ENCODE peak calls at places on chromosomes 11 and 22, in six cellular contexts. L is NCI-H1092 treated with DMSO at 0.1 percent for 48 hours, H is hepatic stellate cell, Q is PC-3, M is activated T-helper 1 cell treated with Interleukin-2 at 50 U/mL for 16 hours, R is cardiac muscle cell. X is an unnamed sample.

GRCh38 chr11:126059238-126059761 is 3.4 kb downstream of the CDON start:
- DNase-seq in L (no peak), R (no peak), H (no peak), M (no peak), Q (no peak), X (no peak)

GRCh38 chr11:133263332-133263731 is 269.0 kb downstream of the OPCML start:
- DNase-seq in Q (no peak), H (no peak), R (no peak), L (no peak), M (no peak), X (no peak)

GRCh38 chr11:65053826-65054503 is 4.4 kb downstream of the NAALADL1 start:
- DNase-seq in L (no peak), Q (no peak), H (no peak), M (no peak), R (no peak), X (no peak)

GRCh38 chr11:121328213-121328966 is 35.8 kb downstream of the SC5D start:
- DNase-seq in Q (no peak), M (peak; percentile 14), R (peak; percentile 18), H (no peak), L (no peak), X (peak; percentile 13)

GRCh38 chr22:24189249-24190158 is 8.2 kb downstream of the SUSD2 start:
- DNase-seq in M (no peak), Q (peak; percentile 69), L (peak; percentile 21), R (peak; percentile 77), H (peak; percentile 93), X (no peak)

GRCh38 chr11:100235085-100235484 is 452.0 kb upstream of the ARHGAP42 start:
- DNase-seq in M (no peak), Q (no peak), R (no peak), L (no peak), H (no peak), X (no peak)

GRCh38 chr11:83063073-83063754 is 8.5 kb downstream of the RAB30 start:
- DNase-seq in L (no peak), R (no peak), M (no peak), H (peak; percentile 42), Q (peak; percentile 36), X (no peak)

GRCh38 chr22:39920134-39920743 is 19.4 kb downstream of the GRAP2 start:
- DNase-seq in R (no peak), L (no peak), M (peak; percentile 46), H (no peak), Q (no peak), X (peak; percentile 32)

GRCh38 chr11:47986219-47986618 is 5.9 kb downstream of the PTPRJ start:
- DNase-seq in R (no peak), M (no peak), L (no peak), Q (no peak), H (no peak), X (no peak)

GRCh38 chr11:85961930-85962363 is 106.8 kb downstream of the CCDC83 start:
- DNase-seq in Q (no peak), L (no peak), M (no peak), H (no peak), R (no peak), X (no peak)

GRCh38 chr11:14722507-14722906 is 78.9 kb downstream of the PDE3B start:
- DNase-seq in M (no peak), H (no peak), Q (no peak), R (peak; percentile 40), L (no peak), X (no peak)

GRCh38 chr11:3231851-3232744 is at the start of gene MRGPRE:
- DNase-seq in R (no peak), L (peak; percentile 89), H (no peak), Q (no peak), M (no peak), X (no peak)

GRCh38 chr22:48697223-48697622 is 1130.5 kb downstream of the BRD1 start:
- DNase-seq in M (no peak), R (no peak), L (no peak), Q (no peak), H (no peak), X (no peak)

GRCh38 chr11:78168539-78169477 is 19.6 kb downstream of the KCTD21 start:
- DNase-seq in R (peak; percentile 82), Q (no peak), L (no peak), M (no peak), H (peak; percentile 93), X (no peak)

GRCh38 chr11:71442880-71443279 is 5.3 kb downstream of the DHCR7 start:
- DNase-seq in R (no peak), M (no peak), L (no peak), Q (no peak), H (no peak), X (no peak)

GRCh38 chr11:134331565-134332188 is at the start of gene GLB1L2:
- DNase-seq in Q (peak; percentile 17), M (peak; percentile 78), H (peak; percentile 35), R (peak; percentile 87), L (peak; percentile 82), X (peak; percentile 73)

GRCh38 chr11:61686469-61686868 is 6.3 kb downstream of the DAGLA start:
- DNase-seq in H (no peak), Q (no peak), R (no peak), M (no peak), L (no peak), X (no peak)

GRCh38 chr11:45651156-45651555 is 14.3 kb downstream of the CHST1 start:
- DNase-seq in M (no peak), H (no peak), Q (no peak), L (no peak), R (no peak), X (no peak)

GRCh38 chr11:64759722-64760719 is at the start of gene PYGM:
- DNase-seq in Q (peak; percentile 27), H (no peak), M (no peak), L (no peak), R (peak; percentile 94), X (no peak)

GRCh38 chr11:1548221-1549070 is 23.6 kb downstream of the DUSP8 start:
- DNase-seq in Q (peak; percentile 53), M (no peak), L (no peak), H (peak; percentile 90), R (peak; percentile 90), X (no peak)

GRCh38 chr11:34749666-34750659 is 129.1 kb downstream of the EHF start:
- DNase-seq in H (peak; percentile 31), R (no peak), L (no peak), Q (peak; percentile 91), M (no peak), X (no peak)

GRCh38 chr11:2790581-2790925 is 90.8 kb upstream of the KCNQ1OT1 start:
- DNase-seq in H (no peak), R (no peak), Q (no peak), L (no peak), M (no peak), X (no peak)

GRCh38 chr11:79116600-79116999 is 324.2 kb downstream of the TENM4 start:
- DNase-seq in Q (peak; percentile 93), H (no peak), M (no peak), R (no peak), L (no peak), X (no peak)

GRCh38 chr11:69750875-69751597 is 24.1 kb downstream of the FGF4 start:
- DNase-seq in R (no peak), L (no peak), H (no peak), M (no peak), Q (no peak), X (no peak)

GRCh38 chr11:67321313-67321871 is 18.1 kb downstream of the SSH3 start:
- DNase-seq in M (no peak), H (no peak), L (no peak), Q (no peak), R (peak; percentile 59), X (no peak)